ENCODE peak calls at places on chromosomes 4 and X, in eight cellular contexts. T is upper lobe of right lung, C is BJ, B is RWPE2, W is GM06990, O is AG09309, G is foreskin fibroblast, D is endodermal cell. R is an unnamed sample.

GRCh38 chrX:154396948-154397887 is 959 bp upstream of the RPL10 start:
- DNase-seq in C (no peak), G (peak), B (no peak), T (peak), O (no peak), W (peak), D (peak), R (no peak)

GRCh38 chr4:90074322-90074886 is 52.8 kb upstream of the CCSER1 start:
- DNase-seq in G (no peak), O (no peak), C (no peak), D (peak), T (no peak), B (no peak), W (no peak), R (no peak)

GRCh38 chrX:4550018-4550417 is 836.6 kb upstream of the PRKX start:
- DNase-seq in B (no peak), O (no peak), W (no peak), D (peak), C (no peak), T (no peak), G (no peak), R (no peak)

GRCh38 chr4:159446266-159446976 is 343.5 kb downstream of the RAPGEF2 start:
- DNase-seq in C (peak), T (no peak), G (peak), W (peak), B (no peak), D (peak), O (peak), R (peak)

GRCh38 chr4:46931981-46932380 is 22.9 kb upstream of the COX7B2 start:
- DNase-seq in W (peak), C (no peak), D (peak), G (peak), B (no peak), O (no peak), T (no peak), R (no peak)

GRCh38 chr4:128350449-128351045 is 62.9 kb upstream of the PGRMC2 start:
- DNase-seq in D (peak), T (no peak), O (no peak), W (no peak), B (no peak), G (no peak), C (no peak), R (no peak)

GRCh38 chr4:28490669-28491068 is 1630.0 kb downstream of the STIM2 start:
- DNase-seq in O (no peak), D (no peak), C (no peak), B (no peak), T (no peak), W (no peak), G (peak), R (no peak)

GRCh38 chr4:124304936-124305335 is 407.6 kb downstream of the ANKRD50 start:
- DNase-seq in W (no peak), B (no peak), G (no peak), D (no peak), C (no peak), T (no peak), O (no peak), R (no peak)

GRCh38 chr4:70533211-70533610 is 14.8 kb downstream of the AMTN start:
- DNase-seq in B (no peak), D (no peak), T (no peak), G (no peak), C (no peak), W (no peak), O (no peak), R (no peak)

GRCh38 chr4:105061136-105061696 is 85.5 kb upstream of the TET2 start:
- DNase-seq in C (no peak), B (no peak), D (peak), O (no peak), W (peak), T (no peak), G (no peak), R (no peak)

GRCh38 chr4:29309050-29309449 is 1411.1 kb upstream of the PCDH7 start:
- DNase-seq in O (no peak), W (no peak), G (peak), C (no peak), B (no peak), D (no peak), T (no peak), R (no peak)

GRCh38 chr4:80307183-80307735 is 28.3 kb upstream of the CFAP299 start:
- DNase-seq in W (no peak), T (no peak), O (peak), B (no peak), D (no peak), C (no peak), G (peak), R (peak)

GRCh38 chr4:10305816-10306215 is 151.4 kb downstream of the ZNF518B start:
- DNase-seq in C (no peak), T (no peak), D (no peak), B (no peak), O (no peak), W (no peak), G (peak), R (no peak)

GRCh38 chrX:126237524-126237923 is 71.4 kb upstream of the DCAF12L2 start:
- DNase-seq in O (no peak), C (no peak), D (no peak), W (no peak), G (no peak), B (no peak), T (no peak), R (no peak)

GRCh38 chrX:130024127-130024526 is 41.7 kb downstream of the BCORL1 start:
- DNase-seq in O (no peak), T (peak), G (peak), W (peak), B (no peak), C (peak), D (peak), R (no peak)

GRCh38 chrX:100410083-100410590 is at the start of gene PCDH19:
- DNase-seq in B (no peak), C (no peak), G (peak), W (no peak), D (peak), O (no peak), T (peak), R (no peak)

GRCh38 chr4:95248713-95249401 is 299.9 kb downstream of the UNC5C start:
- DNase-seq in D (no peak), B (no peak), W (no peak), C (no peak), T (no peak), O (no peak), G (no peak), R (no peak)

GRCh38 chrX:153519569-153520285 is 2.3 kb downstream of the ATP2B3 start:
- DNase-seq in O (no peak), G (peak), T (no peak), W (no peak), B (no peak), D (no peak), C (no peak), R (no peak)

GRCh38 chrX:131199086-131199485 is 90.0 kb downstream of the IGSF1 start:
- DNase-seq in T (no peak), B (no peak), G (no peak), W (no peak), D (no peak), O (no peak), C (no peak), R (no peak)

GRCh38 chr4:47543331-47543730 is 58.3 kb downstream of the ATP10D start:
- DNase-seq in O (no peak), T (no peak), G (peak), W (no peak), D (no peak), C (no peak), B (no peak), R (no peak)

GRCh38 chrX:9285342-9285771 is 179.5 kb upstream of the TBL1X start:
- DNase-seq in G (no peak), D (no peak), O (no peak), C (no peak), W (peak), B (no peak), T (no peak), R (no peak)

GRCh38 chr4:113641025-113641431 is 120.5 kb downstream of the CAMK2D start:
- DNase-seq in T (no peak), C (no peak), B (no peak), O (no peak), G (no peak), D (no peak), W (peak), R (no peak)

GRCh38 chr4:3387154-3387942 is 54.4 kb upstream of the HGFAC start:
- DNase-seq in W (peak), D (peak), O (no peak), C (no peak), B (no peak), T (no peak), G (no peak), R (no peak)

GRCh38 chr4:24470681-24471622 is 113.4 kb downstream of the DHX15 start:
- DNase-seq in O (no peak), C (no peak), G (peak), W (peak), T (peak), B (no peak), D (peak), R (no peak)

GRCh38 chr4:52052475-52052780 is 1.3 kb downstream of the SPATA18 start:
- DNase-seq in C (no peak), W (peak), D (no peak), B (no peak), G (no peak), O (no peak), T (no peak), R (no peak)

GRCh38 chr4:76984127-76984526 is 34.6 kb downstream of the SEPTIN11 start:
- DNase-seq in C (no peak), D (no peak), B (no peak), G (peak), T (no peak), W (peak), O (no peak), R (no peak)

GRCh38 chr4:76981649-76982048 is 32.1 kb downstream of the SEPTIN11 start:
- DNase-seq in B (no peak), C (no peak), O (no peak), T (no peak), D (no peak), G (peak), W (no peak), R (no peak)

GRCh38 chr4:76984788-76985211 is 35.2 kb downstream of the SEPTIN11 start:
- DNase-seq in D (no peak), C (peak), G (peak), W (no peak), O (peak), B (no peak), T (no peak), R (peak)

GRCh38 chr4:76980280-76980679 is 30.7 kb downstream of the SEPTIN11 start:
- DNase-seq in W (no peak), B (no peak), C (no peak), G (no peak), D (no peak), O (no peak), T (no peak), R (no peak)

GRCh38 chr4:76982638-76983579 is 33.4 kb downstream of the SEPTIN11 start:
- DNase-seq in C (no peak), O (no peak), W (no peak), B (no peak), D (no peak), T (no peak), G (peak), R (no peak)
- TF ChIP-seq CTCF in C (peak), O (peak), W (no peak), B (no peak), D (peak), T (no peak), G (no peak), R (peak)

DNA sequence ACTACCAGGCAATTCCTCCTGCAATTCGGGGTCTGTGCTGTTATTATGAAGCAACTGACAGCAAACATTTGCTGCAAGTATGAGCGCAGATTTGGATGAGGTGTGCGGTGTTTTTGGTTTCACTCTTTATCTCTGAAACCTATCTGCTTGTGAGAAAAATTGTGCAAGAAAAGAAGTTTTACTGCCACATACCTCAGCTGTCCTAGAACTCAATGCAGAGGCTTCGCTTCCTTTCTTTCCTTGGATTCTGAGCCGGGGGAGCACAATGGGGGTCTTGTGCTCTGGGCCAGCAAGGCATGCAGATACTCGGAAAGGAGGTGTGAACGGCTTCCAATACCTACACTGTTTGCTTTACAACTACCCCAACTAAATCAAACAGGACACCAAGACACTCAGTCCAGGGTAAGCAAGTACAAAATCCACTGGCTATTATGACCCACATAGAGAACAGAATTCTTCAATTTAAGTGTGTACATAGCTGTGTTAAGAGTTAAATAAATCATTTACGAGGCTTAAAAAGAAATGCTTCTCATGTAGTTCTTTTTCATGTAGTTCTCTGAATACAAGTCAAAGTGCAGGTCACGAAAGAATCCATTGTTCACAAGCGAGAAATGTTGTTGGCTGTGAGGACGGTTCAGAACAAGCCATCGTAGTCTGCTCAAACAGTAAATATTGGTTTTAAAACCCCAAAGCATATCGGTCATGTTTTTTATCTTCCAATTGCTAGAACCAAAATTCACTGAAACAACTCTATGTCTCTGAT is 1.1 kb downstream of the SORBS2 start:
- DNase-seq in D (peak), B (no peak), C (no peak), T (no peak), O (no peak), W (no peak), G (no peak), R (no peak)
- H3K4me3 ChIP-seq in D (peak), B (peak), C (no peak), T (peak), O (no peak), W (peak), G (no peak), R (no peak)

DNA sequence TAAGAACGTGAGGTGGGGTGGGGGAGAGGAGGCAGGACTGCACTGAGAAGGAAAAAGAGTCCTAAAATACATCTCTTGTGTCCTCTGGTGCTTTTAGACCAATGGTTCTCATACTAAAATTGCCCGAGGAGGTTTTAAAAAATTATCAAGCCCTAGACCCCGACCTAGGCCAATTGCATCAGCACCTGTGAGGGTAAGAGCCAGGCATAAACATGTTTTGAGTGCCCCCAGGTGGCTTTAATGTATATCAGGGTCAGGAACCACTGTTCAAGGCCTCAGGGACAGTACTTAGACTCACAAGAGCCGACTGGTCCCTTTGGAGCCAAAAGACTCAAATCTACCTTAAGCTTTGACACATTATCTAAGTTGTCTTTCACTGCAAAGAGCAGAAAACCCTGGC is 37.5 kb upstream of the TMEM150C start:
- DNase-seq in W (no peak), D (peak), G (no peak), C (no peak), O (no peak), T (no peak), B (no peak), R (no peak)
- TF ChIP-seq CTCF in W (no peak), D (peak), G (no peak), C (no peak), O (no peak), T (no peak), B (no peak), R (no peak)

DNA sequence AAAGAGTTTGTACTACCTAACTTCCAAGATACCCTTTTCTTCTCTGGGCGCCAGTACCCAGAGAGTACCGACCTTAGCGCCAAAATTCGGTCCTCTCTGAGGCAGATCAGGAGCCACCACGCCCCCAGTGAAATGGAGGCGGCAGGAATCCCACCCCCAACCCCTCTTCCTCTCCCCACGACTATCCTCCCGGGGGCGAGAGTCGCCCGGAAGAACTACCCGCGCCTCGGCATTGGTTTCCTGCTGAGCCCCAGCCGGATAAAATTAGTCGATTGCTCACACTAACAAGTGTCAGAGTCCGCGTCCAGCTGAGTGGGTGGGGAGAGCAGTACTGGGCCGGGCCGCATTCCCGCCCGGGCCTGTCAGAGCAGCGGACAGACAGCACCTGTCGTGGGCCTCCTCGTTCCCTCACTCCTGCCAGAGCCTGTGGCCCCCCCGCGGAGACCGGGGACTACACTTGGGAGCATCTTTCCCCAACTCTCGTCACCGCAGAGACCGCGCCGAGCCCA is 78.7 kb downstream of the RLIM start:
- DNase-seq in B (peak), O (no peak), T (peak), G (peak), D (peak), C (peak), W (peak), R (no peak)
- H3K4me3 ChIP-seq in B (peak), O (peak), T (peak), G (peak), D (peak), C (peak), W (peak), R (peak)

GRCh38 chrX:151488677-151489076 is 74.8 kb upstream of the PASD1 start:
- DNase-seq in T (no peak), D (peak), W (no peak), B (no peak), O (no peak), G (no peak), C (no peak), R (no peak)
- TF ChIP-seq CTCF in T (peak), D (peak), W (peak), B (peak), O (no peak), G (no peak), C (peak), R (no peak)

GRCh38 chrX:149898554-149898953 is 17.6 kb downstream of the MAGEA8 start:
- DNase-seq in C (no peak), D (no peak), B (no peak), T (no peak), G (no peak), O (no peak), W (no peak), R (no peak)
- H3K4me3 ChIP-seq in C (no peak), D (no peak), B (no peak), T (no peak), G (no peak), O (no peak), W (no peak), R (no peak)

DNA sequence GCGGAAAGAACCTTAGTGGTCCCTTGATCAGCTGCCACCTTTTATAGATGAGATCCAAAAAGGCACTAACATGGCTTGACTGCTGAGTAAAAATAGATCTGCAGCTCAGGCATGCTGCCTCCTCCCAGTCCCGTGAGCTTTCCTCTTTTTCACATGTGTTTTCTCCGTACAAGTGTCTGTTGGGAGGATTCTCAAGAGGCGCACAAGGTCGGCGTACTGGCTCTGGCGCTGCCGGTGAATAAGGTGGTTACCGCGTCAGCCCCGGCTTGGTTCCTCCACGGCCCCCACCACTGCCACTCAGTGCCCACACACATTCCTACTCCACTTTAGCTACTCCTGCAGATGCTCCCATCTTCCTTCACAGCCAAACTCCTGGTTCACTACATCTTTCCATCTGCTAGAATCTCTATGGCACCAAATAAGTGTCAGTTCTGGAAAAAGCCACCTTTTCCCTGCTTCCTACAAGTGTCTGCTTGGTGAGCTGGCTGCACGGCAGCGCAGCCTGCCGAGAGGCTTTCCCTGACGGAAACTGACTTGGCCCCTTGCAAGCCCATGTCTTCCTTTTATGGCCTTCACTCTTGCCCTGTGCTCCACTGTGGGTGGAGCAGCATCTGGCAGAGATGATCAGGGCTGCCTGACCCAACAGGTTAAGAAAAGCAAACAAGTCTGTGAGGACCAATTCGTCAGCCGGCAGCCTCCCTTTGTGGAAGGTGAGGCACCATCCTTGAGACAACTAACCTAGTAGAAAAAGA is 99.8 kb downstream of the KLHL8 start:
- DNase-seq in W (no peak), G (no peak), T (no peak), C (no peak), O (no peak), D (no peak), B (peak), R (no peak)
- TF ChIP-seq CTCF in W (no peak), G (no peak), T (no peak), C (no peak), O (no peak), D (no peak), B (no peak), R (no peak)

GRCh38 chr4:170226288-170226687 is 136.5 kb upstream of the AADAT start:
- DNase-seq in T (no peak), D (peak), W (no peak), C (no peak), O (no peak), B (no peak), G (no peak), R (no peak)
- H3K4me3 ChIP-seq in T (peak), D (peak), W (no peak), C (no peak), O (no peak), B (no peak), G (no peak), R (no peak)

DNA sequence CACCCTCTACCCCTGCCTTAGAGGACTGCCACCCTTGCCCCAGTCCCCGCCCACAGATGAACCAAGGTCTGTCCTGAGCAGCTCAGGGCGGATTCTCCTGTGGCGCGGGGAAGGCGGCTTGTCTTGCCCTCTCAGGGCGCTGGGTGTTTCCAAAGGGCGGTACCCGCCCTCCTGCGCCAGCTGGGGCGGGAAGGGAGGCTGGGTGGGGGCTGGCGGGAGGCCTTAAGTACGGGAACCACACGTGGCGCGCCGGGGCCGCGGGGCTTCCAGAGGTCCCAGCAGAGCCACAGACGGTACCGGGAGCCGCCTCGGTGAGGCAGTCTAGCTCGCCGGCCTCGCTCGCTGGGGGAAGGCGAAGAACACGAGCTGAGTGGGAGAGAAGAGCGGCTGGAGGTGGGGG is 361.1 kb downstream of the MID1IP1 start:
- DNase-seq in B (no peak), G (no peak), D (peak), W (no peak), C (no peak), O (no peak), T (peak), R (no peak)
- TF ChIP-seq CTCF in B (no peak), G (no peak), D (peak), W (no peak), C (no peak), O (no peak), T (peak), R (no peak)

R was measured in AG04449.